ENCODE peak calls at places on chromosomes 12 and 14, in nine cellular contexts. One of them, this sample, is unnamed.

GRCh38 chr12:69623970-69624369 is 13.3 kb upstream of the LRRC10 start:
- DNase-seq in lower leg skin: no peak
- DNase-seq in bronchial epithelial cell: no peak
- DNase-seq in lung: peak
- DNase-seq in AG10803: no peak
- DNase-seq in stomach: peak
- DNase-seq in tibial artery: no peak
- DNase-seq in IMR-90: peak
- DNase-seq in esophagus squamous epithelium: no peak
- DNase-seq in this sample: no peak

GRCh38 chr14:33532581-33532980 is 418.3 kb downstream of the EGLN3 start:
- DNase-seq in lower leg skin: no peak
- DNase-seq in bronchial epithelial cell: no peak
- DNase-seq in lung: no peak
- DNase-seq in AG10803: no peak
- DNase-seq in stomach: no peak
- DNase-seq in tibial artery: no peak
- DNase-seq in IMR-90: no peak
- DNase-seq in esophagus squamous epithelium: no peak
- DNase-seq in this sample: no peak

GRCh38 chr14:51304428-51304827 is 64.4 kb downstream of the TMX1 start:
- DNase-seq in lower leg skin: no peak
- DNase-seq in bronchial epithelial cell: peak
- DNase-seq in lung: no peak
- DNase-seq in AG10803: peak
- DNase-seq in stomach: no peak
- DNase-seq in tibial artery: no peak
- DNase-seq in IMR-90: peak
- DNase-seq in esophagus squamous epithelium: no peak
- DNase-seq in this sample: peak

GRCh38 chr14:46054526-46054925 is 597.1 kb downstream of the RPL10L start:
- DNase-seq in lower leg skin: no peak
- DNase-seq in bronchial epithelial cell: peak
- DNase-seq in lung: no peak
- DNase-seq in AG10803: peak
- DNase-seq in stomach: no peak
- DNase-seq in tibial artery: no peak
- DNase-seq in IMR-90: peak
- DNase-seq in esophagus squamous epithelium: no peak
- DNase-seq in this sample: peak

GRCh38 chr12:54419088-54419887 is at the start of gene ITGA5:
- DNase-seq in lower leg skin: peak
- DNase-seq in bronchial epithelial cell: peak
- DNase-seq in lung: peak
- DNase-seq in AG10803: peak
- DNase-seq in stomach: peak
- DNase-seq in tibial artery: peak
- DNase-seq in IMR-90: peak
- DNase-seq in esophagus squamous epithelium: no peak
- DNase-seq in this sample: no peak

GRCh38 chr14:58109761-58110160 is 42.3 kb downstream of the ARMH4 start:
- DNase-seq in lower leg skin: no peak
- DNase-seq in bronchial epithelial cell: no peak
- DNase-seq in lung: no peak
- DNase-seq in AG10803: no peak
- DNase-seq in stomach: no peak
- DNase-seq in tibial artery: no peak
- DNase-seq in IMR-90: no peak
- DNase-seq in esophagus squamous epithelium: no peak
- DNase-seq in this sample: no peak

GRCh38 chr12:42213954-42214426 is 24.1 kb downstream of the YAF2 start:
- DNase-seq in lower leg skin: no peak
- DNase-seq in bronchial epithelial cell: no peak
- DNase-seq in lung: peak
- DNase-seq in AG10803: peak
- DNase-seq in stomach: peak
- DNase-seq in tibial artery: peak
- DNase-seq in IMR-90: peak
- DNase-seq in esophagus squamous epithelium: no peak
- DNase-seq in this sample: peak

GRCh38 chr14:42111355-42111754 is 504.7 kb downstream of the LRFN5 start:
- DNase-seq in lower leg skin: no peak
- DNase-seq in bronchial epithelial cell: peak
- DNase-seq in lung: no peak
- DNase-seq in AG10803: no peak
- DNase-seq in stomach: no peak
- DNase-seq in tibial artery: no peak
- DNase-seq in IMR-90: no peak
- DNase-seq in esophagus squamous epithelium: no peak
- DNase-seq in this sample: no peak

GRCh38 chr12:109888179-109889020 is 8.1 kb upstream of the GLTP start:
- DNase-seq in lower leg skin: peak
- DNase-seq in bronchial epithelial cell: peak
- DNase-seq in lung: no peak
- DNase-seq in AG10803: peak
- DNase-seq in stomach: no peak
- DNase-seq in tibial artery: peak
- DNase-seq in IMR-90: peak
- DNase-seq in esophagus squamous epithelium: no peak
- DNase-seq in this sample: no peak

DNA sequence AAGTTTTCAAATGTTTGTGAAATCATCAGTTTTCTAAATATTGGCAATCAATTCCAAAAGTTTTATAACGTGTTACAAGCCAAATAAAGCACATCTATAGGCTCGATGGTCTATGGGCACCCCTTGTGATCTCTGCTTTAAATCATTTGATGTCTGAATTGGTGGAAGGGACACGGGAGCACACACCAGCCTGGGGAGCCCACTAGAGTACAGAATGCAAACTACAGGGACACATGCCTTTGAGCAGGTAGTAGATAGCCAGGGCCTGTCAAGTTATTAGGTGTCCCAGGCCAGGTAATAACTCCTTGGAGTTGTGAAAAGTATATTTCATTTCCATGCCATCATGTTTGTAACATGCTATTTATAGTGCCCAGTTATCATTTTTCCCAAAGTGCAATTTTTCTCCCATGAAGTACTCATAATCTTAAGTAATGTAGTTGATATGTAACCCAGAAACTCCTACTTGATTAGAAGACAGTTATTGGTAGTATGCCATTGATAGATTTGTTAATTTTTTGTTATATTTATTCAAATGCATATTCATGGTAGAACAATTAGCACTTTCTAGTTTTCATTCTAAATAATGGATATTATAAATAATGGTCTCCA is 97.0 kb upstream of the FGD4 start:
- DNase-seq in lower leg skin: no peak
- DNase-seq in bronchial epithelial cell: peak
- DNase-seq in lung: no peak
- DNase-seq in AG10803: no peak
- DNase-seq in stomach: no peak
- DNase-seq in tibial artery: no peak
- DNase-seq in IMR-90: no peak
- DNase-seq in esophagus squamous epithelium: no peak
- DNase-seq in this sample: no peak
- TF ChIP-seq CTCF in lower leg skin: no peak
- TF ChIP-seq CTCF in bronchial epithelial cell: peak
- TF ChIP-seq CTCF in lung: no peak
- TF ChIP-seq CTCF in AG10803: peak
- TF ChIP-seq CTCF in stomach: peak
- TF ChIP-seq CTCF in tibial artery: no peak
- TF ChIP-seq CTCF in IMR-90: peak
- TF ChIP-seq CTCF in esophagus squamous epithelium: peak
- TF ChIP-seq CTCF in this sample: peak

GRCh38 chr12:30850684-30851083 is 75.9 kb upstream of the TSPAN11 start:
- DNase-seq in lower leg skin: no peak
- DNase-seq in bronchial epithelial cell: no peak
- DNase-seq in lung: no peak
- DNase-seq in AG10803: no peak
- DNase-seq in stomach: no peak
- DNase-seq in tibial artery: no peak
- DNase-seq in IMR-90: no peak
- DNase-seq in esophagus squamous epithelium: no peak
- DNase-seq in this sample: no peak

GRCh38 chr12:30858471-30858870 is 68.1 kb upstream of the TSPAN11 start:
- DNase-seq in lower leg skin: no peak
- DNase-seq in bronchial epithelial cell: no peak
- DNase-seq in lung: no peak
- DNase-seq in AG10803: no peak
- DNase-seq in stomach: no peak
- DNase-seq in tibial artery: no peak
- DNase-seq in IMR-90: no peak
- DNase-seq in esophagus squamous epithelium: no peak
- DNase-seq in this sample: no peak

GRCh38 chr12:30859226-30859625 is 67.3 kb upstream of the TSPAN11 start:
- DNase-seq in lower leg skin: no peak
- DNase-seq in bronchial epithelial cell: no peak
- DNase-seq in lung: no peak
- DNase-seq in AG10803: no peak
- DNase-seq in stomach: no peak
- DNase-seq in tibial artery: no peak
- DNase-seq in IMR-90: no peak
- DNase-seq in esophagus squamous epithelium: no peak
- DNase-seq in this sample: no peak

GRCh38 chr12:30853561-30854133 is 72.9 kb upstream of the TSPAN11 start:
- DNase-seq in lower leg skin: no peak
- DNase-seq in bronchial epithelial cell: no peak
- DNase-seq in lung: no peak
- DNase-seq in AG10803: no peak
- DNase-seq in stomach: no peak
- DNase-seq in tibial artery: no peak
- DNase-seq in IMR-90: no peak
- DNase-seq in esophagus squamous epithelium: no peak
- DNase-seq in this sample: no peak
- H3K4me3 ChIP-seq in lower leg skin: no peak
- H3K4me3 ChIP-seq in bronchial epithelial cell: no peak
- H3K4me3 ChIP-seq in lung: no peak
- H3K4me3 ChIP-seq in AG10803: no peak
- H3K4me3 ChIP-seq in stomach: no peak
- H3K4me3 ChIP-seq in tibial artery: no peak
- H3K4me3 ChIP-seq in IMR-90: no peak
- H3K4me3 ChIP-seq in esophagus squamous epithelium: no peak
- H3K4me3 ChIP-seq in this sample: no peak

GRCh38 chr12:49369723-49370145 is 2.5 kb downstream of the SPATS2 start:
- DNase-seq in lower leg skin: no peak
- DNase-seq in bronchial epithelial cell: peak
- DNase-seq in lung: no peak
- DNase-seq in AG10803: peak
- DNase-seq in stomach: peak
- DNase-seq in tibial artery: no peak
- DNase-seq in IMR-90: peak
- DNase-seq in esophagus squamous epithelium: no peak
- DNase-seq in this sample: no peak
- TF ChIP-seq CTCF in lower leg skin: no peak
- TF ChIP-seq CTCF in bronchial epithelial cell: peak
- TF ChIP-seq CTCF in lung: no peak
- TF ChIP-seq CTCF in AG10803: peak
- TF ChIP-seq CTCF in stomach: no peak
- TF ChIP-seq CTCF in tibial artery: peak
- TF ChIP-seq CTCF in IMR-90: peak
- TF ChIP-seq CTCF in esophagus squamous epithelium: peak
- TF ChIP-seq CTCF in this sample: peak

GRCh38 chr12:108516511-108517275 is 1.6 kb downstream of the FICD start:
- DNase-seq in lower leg skin: no peak
- DNase-seq in bronchial epithelial cell: no peak
- DNase-seq in lung: no peak
- DNase-seq in AG10803: peak
- DNase-seq in stomach: no peak
- DNase-seq in tibial artery: no peak
- DNase-seq in IMR-90: no peak
- DNase-seq in esophagus squamous epithelium: no peak
- DNase-seq in this sample: no peak
- H3K4me3 ChIP-seq in lower leg skin: no peak
- H3K4me3 ChIP-seq in bronchial epithelial cell: no peak
- H3K4me3 ChIP-seq in lung: no peak
- H3K4me3 ChIP-seq in AG10803: peak
- H3K4me3 ChIP-seq in stomach: no peak
- H3K4me3 ChIP-seq in tibial artery: no peak
- H3K4me3 ChIP-seq in IMR-90: no peak
- H3K4me3 ChIP-seq in esophagus squamous epithelium: no peak
- H3K4me3 ChIP-seq in this sample: no peak

GRCh38 chr14:100306506-100307214 is 416 bp upstream of the SLC25A29 start:
- DNase-seq in lower leg skin: peak
- DNase-seq in bronchial epithelial cell: peak
- DNase-seq in lung: peak
- DNase-seq in AG10803: peak
- DNase-seq in stomach: peak
- DNase-seq in tibial artery: peak
- DNase-seq in IMR-90: peak
- DNase-seq in esophagus squamous epithelium: peak
- DNase-seq in this sample: no peak

GRCh38 chr14:100306256-100306505 is at the start of gene SLC25A29:
- DNase-seq in lower leg skin: no peak
- DNase-seq in bronchial epithelial cell: no peak
- DNase-seq in lung: no peak
- DNase-seq in AG10803: no peak
- DNase-seq in stomach: no peak
- DNase-seq in tibial artery: no peak
- DNase-seq in IMR-90: no peak
- DNase-seq in esophagus squamous epithelium: no peak
- DNase-seq in this sample: no peak

GRCh38 chr14:100307215-100308111 is 1.2 kb upstream of the SLC25A29 start:
- DNase-seq in lower leg skin: no peak
- DNase-seq in bronchial epithelial cell: no peak
- DNase-seq in lung: no peak
- DNase-seq in AG10803: no peak
- DNase-seq in stomach: peak
- DNase-seq in tibial artery: no peak
- DNase-seq in IMR-90: peak
- DNase-seq in esophagus squamous epithelium: no peak
- DNase-seq in this sample: no peak

GRCh38 chr14:100308112-100308792 is 2.0 kb upstream of the SLC25A29 start:
- DNase-seq in lower leg skin: no peak
- DNase-seq in bronchial epithelial cell: no peak
- DNase-seq in lung: no peak
- DNase-seq in AG10803: no peak
- DNase-seq in stomach: no peak
- DNase-seq in tibial artery: no peak
- DNase-seq in IMR-90: no peak
- DNase-seq in esophagus squamous epithelium: no peak
- DNase-seq in this sample: no peak

DNA sequence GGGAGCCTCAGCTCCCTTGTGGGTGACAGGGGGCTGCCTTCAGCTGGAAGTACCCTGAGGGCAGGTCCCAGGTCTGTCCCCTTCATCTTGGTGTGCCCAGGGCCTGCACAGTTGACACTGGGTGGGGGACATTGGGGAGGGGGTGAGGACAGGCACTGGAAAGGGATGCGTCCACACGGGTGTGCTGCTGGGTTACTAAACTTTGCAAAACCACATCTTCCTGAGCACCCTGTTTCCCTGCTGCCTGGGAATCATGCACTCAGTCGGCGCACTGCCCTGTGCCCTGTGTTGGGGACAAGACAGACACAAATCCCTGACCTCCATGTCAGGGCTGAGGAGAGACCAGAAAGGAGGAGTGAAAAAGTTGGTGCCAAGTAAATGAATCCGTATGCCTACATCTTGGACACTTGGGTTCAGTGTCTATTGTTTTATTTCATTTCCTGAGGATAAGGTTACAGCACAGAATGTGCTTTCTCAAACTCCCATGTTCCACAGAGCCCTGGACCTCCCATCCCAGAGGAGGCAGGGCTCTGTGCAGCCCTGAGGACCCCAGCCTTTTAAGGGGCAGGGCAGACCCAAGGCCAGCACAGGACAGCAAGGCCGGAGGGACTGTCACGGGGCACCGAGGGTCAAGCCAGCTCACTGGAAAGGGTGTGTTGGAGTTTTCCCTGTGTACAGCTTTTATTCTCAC is 2.9 kb upstream of the SLC25A29 start:
- DNase-seq in lower leg skin: no peak
- DNase-seq in bronchial epithelial cell: no peak
- DNase-seq in lung: no peak
- DNase-seq in AG10803: no peak
- DNase-seq in stomach: no peak
- DNase-seq in tibial artery: no peak
- DNase-seq in IMR-90: no peak
- DNase-seq in esophagus squamous epithelium: no peak
- DNase-seq in this sample: no peak
- TF ChIP-seq CTCF in lower leg skin: no peak
- TF ChIP-seq CTCF in bronchial epithelial cell: no peak
- TF ChIP-seq CTCF in lung: no peak
- TF ChIP-seq CTCF in AG10803: no peak
- TF ChIP-seq CTCF in stomach: no peak
- TF ChIP-seq CTCF in tibial artery: no peak
- TF ChIP-seq CTCF in IMR-90: no peak
- TF ChIP-seq CTCF in esophagus squamous epithelium: no peak
- TF ChIP-seq CTCF in this sample: no peak